ENCODE peak calls at places on chromosomes 16 and 17, in four cellular contexts. H is trophoblast cell, E is IMR-90, Z is H9. N is an unnamed sample.

GRCh38 chr17:77254961-77255741 is 114.4 kb downstream of the SEC14L1 start:
- DNase-seq in H (peak; percentile 94), E (peak; percentile 86), Z (peak; percentile 68), N (no peak)

GRCh38 chr17:50028207-50029120 is 27.4 kb upstream of the ITGA3 start:
- DNase-seq in H (no peak), E (peak; percentile 30), Z (peak; percentile 83), N (no peak)

GRCh38 chr17:47776330-47777197 is 43.5 kb downstream of the TBX21 start:
- DNase-seq in H (peak; percentile 68), E (peak; percentile 42), Z (peak; percentile 46), N (no peak)

GRCh38 chr16:89581861-89582563 is 6.5 kb downstream of the CPNE7 start:
- DNase-seq in H (no peak), E (peak; percentile 79), Z (no peak), N (no peak)

GRCh38 chr17:50266384-50267073 is 7.7 kb upstream of the TMEM92 start:
- DNase-seq in H (no peak), E (peak; percentile 88), Z (peak; percentile 40), N (no peak)

GRCh38 chr16:57029161-57030160 is 40.1 kb downstream of the NLRC5 start:
- DNase-seq in H (peak; percentile 73), E (peak; percentile 77), Z (no peak), N (no peak)

GRCh38 chr17:78674595-78675315 is 97.6 kb upstream of the DNAH17 start:
- DNase-seq in H (no peak), E (no peak), Z (peak; percentile 70), N (no peak)

GRCh38 chr16:48013476-48013875 is 142.3 kb downstream of the ABCC12 start:
- DNase-seq in H (no peak), E (no peak), Z (no peak), N (no peak)

GRCh38 chr17:82551779-82552457 is 32.4 kb downstream of the FOXK2 start:
- DNase-seq in H (peak; percentile 91), E (peak; percentile 70), Z (peak; percentile 62), N (no peak)

GRCh38 chr16:19583665-19584300 is 28.3 kb downstream of the VPS35L start:
- DNase-seq in H (peak; percentile 81), E (peak; percentile 55), Z (no peak), N (peak; percentile 20)

GRCh38 chr16:27776556-27776955 is 226.6 kb downstream of the KATNIP start:
- DNase-seq in H (no peak), E (no peak), Z (no peak), N (no peak)

GRCh38 chr16:13307255-13307654 is 405.9 kb downstream of the SHISA9 start:
- DNase-seq in H (peak; percentile 4), E (no peak), Z (no peak), N (no peak)

GRCh38 chr17:27157898-27158297 is 136.0 kb upstream of the WSB1 start:
- DNase-seq in H (no peak), E (no peak), Z (no peak), N (no peak)

GRCh38 chr16:19700319-19700781 is 17.7 kb downstream of the KNOP1 start:
- DNase-seq in H (no peak), E (peak; percentile 70), Z (no peak), N (no peak)

GRCh38 chr16:4523686-4524085 is 14.9 kb downstream of the CDIP1 start:
- DNase-seq in H (no peak), E (no peak), Z (no peak), N (no peak)

GRCh38 chr17:63930951-63931575 is 1.1 kb downstream of the CD79B start:
- DNase-seq in H (no peak), E (no peak), Z (peak; percentile 91), N (no peak)

GRCh38 chr16:28503470-28504259 is 3.0 kb downstream of the IL27 start:
- DNase-seq in H (peak; percentile 96), E (no peak), Z (no peak), N (no peak)

GRCh38 chr17:82772026-82772425 is 20.2 kb downstream of the TBCD start:
- DNase-seq in H (peak; percentile 67), E (peak; percentile 80), Z (no peak), N (no peak)

GRCh38 chr16:23949630-23950290 is 114.0 kb downstream of the PRKCB start:
- DNase-seq in H (no peak), E (no peak), Z (no peak), N (no peak)

DNA sequence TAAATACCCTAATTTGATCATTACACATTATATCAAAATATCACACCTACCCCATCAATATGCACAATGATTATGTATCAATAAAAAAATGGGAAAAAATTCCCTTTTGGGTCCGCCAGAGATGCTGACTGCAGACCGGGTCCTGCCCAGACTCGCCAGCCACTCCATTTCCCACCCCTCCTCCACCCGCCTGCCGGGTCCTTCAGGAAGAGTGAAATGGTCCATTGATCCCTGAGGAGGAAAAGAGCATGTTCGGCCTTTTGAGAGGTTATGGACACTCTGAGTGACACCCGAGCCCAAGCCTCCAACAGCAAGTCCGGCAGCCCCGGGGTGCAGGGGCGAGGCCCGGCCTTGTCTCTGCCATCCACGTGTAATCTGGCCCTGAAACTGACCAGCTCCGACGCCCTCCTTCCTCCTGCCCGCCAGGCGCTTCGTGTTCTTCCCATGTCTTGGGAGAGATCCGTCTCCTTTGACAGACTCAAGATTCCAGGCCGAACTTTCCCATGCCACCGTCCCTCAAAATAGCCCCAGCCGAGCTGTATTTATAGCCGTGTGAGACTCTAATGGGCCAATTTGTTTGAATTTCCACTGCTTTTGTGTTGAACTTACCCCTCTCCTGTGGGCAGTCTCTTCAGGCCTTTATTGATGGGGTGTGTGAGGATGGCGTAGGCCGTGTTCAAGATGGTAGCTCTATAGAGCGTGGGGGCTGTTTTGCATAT is 124.1 kb upstream of the ZFHX3 start:
- DNase-seq in H (no peak), E (no peak), Z (peak; percentile 41), N (no peak)
- H3K18ac ChIP-seq in H (peak overlapping the region; percentile 57), E (peak overlapping the region; percentile 85), Z (no peak overlapping the region), N (peak overlapping the region; percentile 68)

GRCh38 chr17:81387235-81388060 is 7.8 kb upstream of the BAHCC1 start:
- DNase-seq in H (peak; percentile 44), E (peak; percentile 57), Z (no peak), N (no peak)

GRCh38 chr17:81384929-81385319 is 10.3 kb upstream of the BAHCC1 start:
- DNase-seq in H (no peak), E (no peak), Z (no peak), N (no peak)

GRCh38 chr17:81385320-81386111 is 9.7 kb upstream of the BAHCC1 start:
- DNase-seq in H (no peak), E (no peak), Z (no peak), N (no peak)

GRCh38 chr17:81386646-81387234 is 8.5 kb upstream of the BAHCC1 start:
- DNase-seq in H (no peak), E (no peak), Z (no peak), N (no peak)

DNA sequence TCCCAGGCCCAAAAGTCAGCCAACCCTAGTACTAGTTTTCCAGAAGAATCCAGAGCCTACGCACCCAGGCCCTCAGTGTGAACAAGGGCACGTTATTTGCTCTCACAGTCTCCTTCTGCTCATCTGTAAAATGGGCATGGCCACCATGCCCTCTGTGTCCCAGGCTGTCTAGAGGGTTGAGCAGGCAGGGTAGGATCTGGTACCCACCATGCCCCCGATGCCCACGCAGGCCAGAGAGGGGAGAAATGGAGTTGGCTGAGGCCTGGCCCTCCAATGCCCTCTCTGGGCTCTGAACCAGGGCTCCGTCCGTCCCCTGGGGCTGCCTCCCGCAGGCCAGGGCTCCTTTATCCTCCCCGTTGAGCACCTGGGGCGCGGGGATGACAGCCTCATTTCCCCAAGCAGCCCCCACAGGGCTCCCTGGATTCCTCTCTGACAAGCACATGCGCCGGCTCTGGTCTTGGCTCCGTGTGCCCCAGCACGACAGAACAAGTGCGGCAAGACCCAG is 9.1 kb upstream of the BAHCC1 start:
- DNase-seq in H (no peak), E (no peak), Z (peak; percentile 64), N (no peak)
- H3K18ac ChIP-seq in H (no peak overlapping the region), E (no peak overlapping the region), Z (no peak overlapping the region), N (peak overlapping the region; percentile 99)

DNA sequence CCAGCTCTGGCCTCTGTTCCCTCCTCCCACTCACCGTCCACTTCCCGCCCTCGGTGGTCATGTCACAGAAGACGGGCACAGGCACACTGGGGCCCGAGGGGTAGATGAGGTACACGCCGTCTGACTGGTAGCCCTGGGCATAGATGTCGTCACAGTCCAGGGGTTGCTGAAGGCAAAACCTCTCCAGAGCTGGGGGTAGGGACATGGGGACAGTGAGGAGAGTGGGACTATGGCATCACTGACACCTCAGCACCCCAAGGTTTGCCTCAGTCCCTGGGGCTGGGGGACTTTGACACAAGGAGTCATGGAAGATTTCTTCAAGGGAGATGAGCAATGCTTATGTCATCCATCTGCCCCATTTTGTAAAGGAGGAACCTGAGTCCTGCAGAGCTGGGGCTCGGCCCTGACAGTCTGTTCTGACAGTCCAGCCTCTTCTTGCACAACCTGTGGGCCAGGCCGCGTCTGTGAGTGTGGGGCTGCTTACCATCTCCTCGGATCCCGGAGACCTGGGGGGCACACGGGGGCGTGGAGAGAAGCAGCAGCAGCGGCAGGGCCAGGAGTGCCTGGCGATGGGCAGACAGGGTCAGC is 620 bp downstream of the MFAP4 start:
- DNase-seq in H (peak; percentile 67), E (peak; percentile 92), Z (no peak), N (no peak)
- H3K18ac ChIP-seq in H (no peak overlapping the region), E (peak overlapping the region; percentile 92), Z (no peak overlapping the region), N (peak overlapping the region; percentile 1)

GRCh38 chr17:48995332-48995870 is 1.8 kb upstream of the IGF2BP1 start:
- DNase-seq in H (peak; percentile 34), E (no peak), Z (peak; percentile 85), N (peak; percentile 69)

GRCh38 chr17:48996696-48997102 is 486 bp upstream of the IGF2BP1 start:
- DNase-seq in H (no peak), E (no peak), Z (no peak), N (no peak)

GRCh38 chr17:48993305-48993704 is 3.9 kb upstream of the IGF2BP1 start:
- DNase-seq in H (no peak), E (no peak), Z (no peak), N (no peak)

GRCh38 chr17:48995871-48996695 is 1.1 kb upstream of the IGF2BP1 start:
- DNase-seq in H (peak; percentile 37), E (no peak), Z (peak; percentile 95), N (peak; percentile 93)

GRCh38 chr17:48994548-48995331 is 2.4 kb upstream of the IGF2BP1 start:
- DNase-seq in H (no peak), E (no peak), Z (no peak), N (no peak)
- H3K18ac ChIP-seq in H (no peak overlapping the region), E (no peak overlapping the region), Z (peak overlapping the region; percentile 99), N (no peak overlapping the region)

GRCh38 chr16:50635505-50636392 is 45.4 kb downstream of the SNX20 start:
- DNase-seq in H (no peak), E (no peak), Z (peak; percentile 54), N (no peak)
- H3K18ac ChIP-seq in H (no peak overlapping the region), E (no peak overlapping the region), Z (no peak overlapping the region), N (no peak overlapping the region)

GRCh38 chr17:2232244-2232638 is 71.3 kb downstream of the SMG6 start:
- DNase-seq in H (peak; percentile 87), E (peak; percentile 96), Z (no peak), N (no peak)
- H3K18ac ChIP-seq in H (no peak overlapping the region), E (no peak overlapping the region), Z (no peak overlapping the region), N (no peak overlapping the region)

N was measured in neuronal stem cell.